ENCODE peak calls at places on chromosomes 5 and 9, in six cellular contexts. G is amygdala; L is T-cell; M is activated B cell treated with CpG ODN at 0.5 μM for 24 hours; A is Peyer's patch; S is stimulated activated CD4-positive, alpha-beta T cell treated with anti-CD3 and anti-CD28 coated beads, TNF-alpha, amount 100 ng/mL, for 24 hours. C is an unnamed sample.

GRCh38 chr5:135569755-135570452 is 8.9 kb downstream of the CXCL14 start:
- DNase-seq in A (no peak), M (no peak), G (no peak), S (peak; percentile 9), L (no peak), C (no peak)

GRCh38 chr5:177301503-177302165 is 1.9 kb downstream of the RAB24 start:
- DNase-seq in G (no peak), L (no peak), S (no peak), A (peak; percentile 74), M (no peak), C (no peak)

GRCh38 chr5:157294692-157295091 is 28.8 kb downstream of the CYFIP2 start:
- DNase-seq in M (no peak), A (no peak), S (no peak), L (no peak), G (no peak), C (no peak)

GRCh38 chr5:125326114-125326513 is 579.7 kb upstream of the ZNF608 start:
- DNase-seq in G (no peak), S (no peak), A (no peak), L (no peak), M (no peak), C (no peak)

GRCh38 chr5:175710361-175710760 is 52.5 kb downstream of the HRH2 start:
- DNase-seq in L (no peak), G (no peak), A (peak; percentile 41), M (no peak), S (no peak), C (peak; percentile 5)

GRCh38 chr5:57499262-57500050 is 16.8 kb upstream of the ACTBL2 start:
- DNase-seq in S (peak; percentile 2), L (no peak), M (no peak), A (no peak), G (no peak), C (no peak)

GRCh38 chr5:89044665-89045200 is 161.7 kb upstream of the MEF2C start:
- DNase-seq in M (no peak), S (no peak), L (no peak), A (no peak), G (no peak), C (no peak)

GRCh38 chr9:21709464-21710058 is 92.9 kb upstream of the MTAP start:
- DNase-seq in L (peak; percentile 11), M (no peak), S (peak; percentile 54), A (no peak), G (no peak), C (no peak)

GRCh38 chr5:84706678-84707641 is 322.3 kb upstream of the EDIL3 start:
- DNase-seq in A (no peak), S (no peak), M (no peak), G (no peak), L (no peak), C (no peak)

GRCh38 chr5:87079219-87079618 is 188.5 kb upstream of the RASA1 start:
- DNase-seq in L (no peak), A (no peak), S (no peak), G (no peak), M (no peak), C (no peak)

GRCh38 chr9:79701651-79702050 is 129.9 kb downstream of the TLE4 start:
- DNase-seq in G (no peak), S (no peak), A (no peak), L (no peak), M (no peak), C (peak; percentile 85)

GRCh38 chr9:126704157-126704941 is 90.6 kb downstream of the LMX1B start:
- DNase-seq in S (peak; percentile 42), G (peak; percentile 33), M (no peak), A (peak; percentile 48), L (no peak), C (no peak)

GRCh38 chr5:160152901-160153300 is 33.7 kb upstream of the PWWP2A start:
- DNase-seq in L (no peak), S (no peak), M (no peak), G (no peak), A (no peak), C (no peak)

GRCh38 chr9:33024126-33024965 is 727 bp upstream of the DNAJA1 start:
- DNase-seq in A (no peak), S (no peak), M (no peak), G (no peak), L (no peak), C (no peak)

GRCh38 chr5:133962801-133963476 is 5.5 kb downstream of the C5orf15 start:
- DNase-seq in M (no peak), S (no peak), G (no peak), L (no peak), A (no peak), C (no peak)

GRCh38 chr9:15999422-16000339 is 446.8 kb downstream of the CCDC171 start:
- DNase-seq in A (no peak), G (no peak), S (no peak), L (no peak), M (no peak), C (no peak)

GRCh38 chr5:22250528-22250927 is 602.6 kb downstream of the CDH12 start:
- DNase-seq in M (no peak), L (no peak), S (no peak), A (no peak), G (no peak), C (no peak)

GRCh38 chr5:150931368-150931965 is 26.7 kb upstream of the ZNF300 start:
- DNase-seq in S (no peak), G (no peak), A (no peak), M (no peak), L (no peak), C (no peak)

GRCh38 chr5:157115502-157115901 is 6.7 kb upstream of the HAVCR2 start:
- DNase-seq in M (no peak), G (no peak), L (no peak), S (no peak), A (no peak), C (no peak)